ENCODE peak calls at places on chromosomes 6 and 20, in four cellular contexts. One of them, this sample, is unnamed.

GRCh38 chr6:16723833-16724232 is 37.4 kb downstream of the ATXN1 start:
- DNase-seq in breast epithelium: no peak
- DNase-seq in GM13977: no peak
- DNase-seq in fibroblast of pulmonary artery: peak; percentile 95
- DNase-seq in this sample: no peak

GRCh38 chr6:21593412-21593926 is at the start of gene SOX4:
- DNase-seq in breast epithelium: peak; percentile 95
- DNase-seq in GM13977: peak; percentile 92
- DNase-seq in fibroblast of pulmonary artery: peak; percentile 98
- DNase-seq in this sample: peak; percentile 85

GRCh38 chr20:4092136-4092479 is 76.8 kb upstream of the RNF24 start:
- DNase-seq in breast epithelium: peak; percentile 12
- DNase-seq in GM13977: no peak
- DNase-seq in fibroblast of pulmonary artery: no peak
- DNase-seq in this sample: no peak

GRCh38 chr20:11849270-11849920 is 68.3 kb upstream of the BTBD3 start:
- DNase-seq in breast epithelium: no peak
- DNase-seq in GM13977: no peak
- DNase-seq in fibroblast of pulmonary artery: peak; percentile 23
- DNase-seq in this sample: no peak

GRCh38 chr6:144181639-144182038 is 31.3 kb downstream of the STX11 start:
- DNase-seq in breast epithelium: no peak
- DNase-seq in GM13977: no peak
- DNase-seq in fibroblast of pulmonary artery: peak; percentile 66
- DNase-seq in this sample: no peak

GRCh38 chr20:6683346-6683977 is 84.0 kb upstream of the BMP2 start:
- DNase-seq in breast epithelium: no peak
- DNase-seq in GM13977: no peak
- DNase-seq in fibroblast of pulmonary artery: no peak
- DNase-seq in this sample: no peak

GRCh38 chr6:106082735-106083398 is 3.3 kb upstream of the PRDM1 start:
- DNase-seq in breast epithelium: no peak
- DNase-seq in GM13977: no peak
- DNase-seq in fibroblast of pulmonary artery: peak; percentile 35
- DNase-seq in this sample: no peak

GRCh38 chr6:155341130-155341828 is 27.0 kb upstream of the TFB1M start:
- DNase-seq in breast epithelium: no peak
- DNase-seq in GM13977: no peak
- DNase-seq in fibroblast of pulmonary artery: peak; percentile 58
- DNase-seq in this sample: no peak

DNA sequence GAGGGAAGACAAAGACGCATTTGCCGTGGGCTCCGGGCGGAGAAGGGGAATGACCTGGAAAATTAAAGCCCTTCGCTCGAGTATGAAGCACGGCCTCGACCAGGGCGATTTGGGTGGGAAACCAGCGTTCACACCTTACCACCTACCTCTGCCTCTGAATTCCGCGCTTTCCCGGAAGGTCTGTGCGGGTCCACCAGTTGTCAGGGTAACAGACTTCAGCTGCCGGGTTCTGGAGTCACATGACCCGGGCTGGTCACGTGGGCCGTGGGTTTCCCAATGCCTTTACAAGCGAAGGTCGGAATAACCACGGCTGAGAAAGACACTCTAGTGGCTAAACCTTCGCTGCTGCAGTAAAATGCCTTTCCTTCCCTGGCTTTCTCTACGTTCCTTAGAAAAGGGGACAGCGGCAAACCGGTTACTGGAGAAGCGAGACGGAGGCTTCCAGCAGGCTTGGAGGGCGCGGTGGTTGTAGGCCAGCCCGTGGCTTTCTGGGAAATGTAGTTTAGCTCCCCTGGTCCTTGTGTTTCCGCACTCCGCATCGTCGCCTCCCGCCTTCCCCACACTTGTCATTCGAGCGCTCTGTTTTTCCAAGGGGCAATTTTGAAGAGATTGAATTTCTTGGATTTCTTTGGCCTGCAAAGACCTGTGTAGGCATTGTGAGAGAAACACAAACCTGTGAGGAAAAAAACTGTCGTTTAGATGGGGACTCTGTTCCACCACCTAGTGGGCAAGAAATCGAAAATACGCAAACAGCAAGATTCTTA is at the start of gene CEP162:
- DNase-seq in breast epithelium: peak; percentile 86
- DNase-seq in GM13977: peak; percentile 76
- DNase-seq in fibroblast of pulmonary artery: peak; percentile 91
- DNase-seq in this sample: peak; percentile 84
- TF ChIP-seq CTCF in breast epithelium: peak; percentile 46
- TF ChIP-seq CTCF in GM13977: peak; percentile 59
- TF ChIP-seq CTCF in fibroblast of pulmonary artery: peak; percentile 75
- TF ChIP-seq CTCF in this sample: peak; percentile 40

DNA sequence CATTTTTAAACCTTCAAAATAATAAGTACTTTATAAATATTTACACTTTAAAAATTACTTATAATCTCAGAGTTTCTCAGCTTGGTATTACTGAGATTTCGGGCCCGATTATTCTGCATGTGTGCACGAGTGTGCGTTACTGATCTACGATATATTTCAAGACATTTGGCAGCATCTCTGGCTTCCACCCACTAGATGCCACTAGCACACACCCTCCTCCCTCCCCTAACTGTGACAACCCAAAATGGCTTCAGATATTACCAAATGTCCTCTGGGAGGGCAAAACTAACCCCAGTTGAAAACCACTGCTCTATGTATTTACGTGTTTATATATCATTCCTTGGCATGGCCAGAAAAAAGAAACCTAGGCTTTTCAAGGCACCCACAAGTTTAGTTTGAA is 95.9 kb downstream of the FYN start:
- DNase-seq in breast epithelium: no peak
- DNase-seq in GM13977: no peak
- DNase-seq in fibroblast of pulmonary artery: no peak
- DNase-seq in this sample: no peak
- TF ChIP-seq CTCF in breast epithelium: no peak
- TF ChIP-seq CTCF in GM13977: no peak
- TF ChIP-seq CTCF in fibroblast of pulmonary artery: no peak
- TF ChIP-seq CTCF in this sample: peak; percentile 14

GRCh38 chr20:2754426-2754825 is 46.0 kb downstream of the CPXM1 start:
- DNase-seq in breast epithelium: no peak
- DNase-seq in GM13977: no peak
- DNase-seq in fibroblast of pulmonary artery: peak; percentile 22
- DNase-seq in this sample: no peak

GRCh38 chr20:2757969-2758368 is 42.5 kb downstream of the CPXM1 start:
- DNase-seq in breast epithelium: no peak
- DNase-seq in GM13977: peak; percentile 8
- DNase-seq in fibroblast of pulmonary artery: no peak
- DNase-seq in this sample: peak; percentile 6

GRCh38 chr20:2757001-2757400 is 43.4 kb downstream of the CPXM1 start:
- DNase-seq in breast epithelium: peak; percentile 7
- DNase-seq in GM13977: peak; percentile 17
- DNase-seq in fibroblast of pulmonary artery: no peak
- DNase-seq in this sample: peak; percentile 11

GRCh38 chr20:2755451-2756055 is 44.9 kb downstream of the CPXM1 start:
- DNase-seq in breast epithelium: no peak
- DNase-seq in GM13977: no peak
- DNase-seq in fibroblast of pulmonary artery: no peak
- DNase-seq in this sample: peak; percentile 17

DNA sequence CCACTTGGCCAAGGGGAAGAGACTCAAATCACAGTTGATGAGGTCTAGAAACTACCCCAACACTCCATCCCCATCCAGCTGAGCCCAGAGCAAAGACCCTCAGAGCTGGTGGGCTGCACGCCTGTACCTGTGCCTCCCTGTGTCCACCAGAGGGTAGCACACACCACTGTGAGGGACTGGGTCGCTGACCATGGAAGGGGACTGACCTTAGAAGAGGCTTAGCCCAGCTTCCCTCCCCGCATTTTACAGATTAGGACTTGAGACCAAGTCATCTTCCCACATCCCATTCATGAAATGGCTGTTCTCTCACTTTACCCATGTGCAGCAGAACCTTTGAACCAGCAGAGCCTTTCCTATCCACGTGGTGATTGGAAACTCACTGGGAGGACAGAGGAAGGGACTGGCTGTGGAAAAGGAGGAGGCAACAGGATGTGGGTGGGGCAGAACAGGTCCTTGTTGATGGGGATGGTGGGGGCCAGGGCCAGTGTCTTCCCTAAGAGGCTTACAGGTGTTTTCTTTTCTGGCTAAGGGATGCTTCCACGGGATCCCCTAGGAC is 44.3 kb downstream of the CPXM1 start:
- DNase-seq in breast epithelium: no peak
- DNase-seq in GM13977: peak; percentile 26
- DNase-seq in fibroblast of pulmonary artery: peak; percentile 72
- DNase-seq in this sample: peak; percentile 40
- TF ChIP-seq CTCF in breast epithelium: no peak
- TF ChIP-seq CTCF in GM13977: peak; percentile 49
- TF ChIP-seq CTCF in fibroblast of pulmonary artery: peak; percentile 90
- TF ChIP-seq CTCF in this sample: peak; percentile 42

DNA sequence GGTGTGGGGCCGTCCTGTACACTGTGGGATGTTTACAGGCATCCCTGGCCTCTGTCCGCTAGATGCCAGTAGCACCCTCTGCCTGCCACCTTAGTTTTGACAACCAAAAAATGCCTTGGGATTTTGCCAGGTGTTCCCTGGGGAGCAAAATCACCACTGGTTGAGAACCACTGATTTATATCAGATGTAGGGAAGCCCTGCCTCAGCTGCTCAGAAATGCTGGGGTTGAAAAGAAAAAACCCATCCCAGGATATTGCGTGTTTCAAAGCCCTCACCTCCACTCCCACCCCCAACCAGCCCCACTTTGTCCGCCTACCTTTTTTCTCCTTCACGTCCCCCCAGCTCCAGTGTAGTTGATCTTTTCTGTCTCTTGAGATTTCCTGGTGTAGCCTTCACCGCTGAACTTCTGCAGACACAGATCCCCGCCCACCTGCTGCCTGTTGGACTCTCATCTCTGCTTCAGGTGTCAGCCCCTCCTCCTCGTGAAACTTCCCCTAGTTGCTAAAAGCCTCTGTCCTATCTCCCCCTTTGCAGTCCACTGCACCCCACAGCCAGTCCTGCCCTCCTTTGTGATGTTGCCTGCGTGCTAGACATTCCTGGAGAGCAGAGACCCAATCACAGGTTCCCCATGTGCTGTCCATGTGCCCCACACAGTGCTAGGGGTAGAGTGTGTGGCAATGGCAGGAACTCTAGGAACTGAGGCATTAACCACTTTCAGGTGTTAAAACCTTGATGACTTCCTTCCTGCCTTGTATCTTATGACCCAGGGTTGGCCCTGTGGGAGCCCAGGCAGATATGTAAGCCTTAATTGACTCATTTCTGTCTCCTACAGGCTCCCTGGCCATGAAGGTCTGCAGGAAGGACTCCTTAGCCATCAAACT is 98.9 kb downstream of the TBC1D7 start:
- DNase-seq in breast epithelium: no peak
- DNase-seq in GM13977: peak; percentile 54
- DNase-seq in fibroblast of pulmonary artery: peak; percentile 11
- DNase-seq in this sample: peak; percentile 72
- TF ChIP-seq CTCF in breast epithelium: no peak
- TF ChIP-seq CTCF in GM13977: peak; percentile 58
- TF ChIP-seq CTCF in fibroblast of pulmonary artery: no peak
- TF ChIP-seq CTCF in this sample: peak; percentile 60

DNA sequence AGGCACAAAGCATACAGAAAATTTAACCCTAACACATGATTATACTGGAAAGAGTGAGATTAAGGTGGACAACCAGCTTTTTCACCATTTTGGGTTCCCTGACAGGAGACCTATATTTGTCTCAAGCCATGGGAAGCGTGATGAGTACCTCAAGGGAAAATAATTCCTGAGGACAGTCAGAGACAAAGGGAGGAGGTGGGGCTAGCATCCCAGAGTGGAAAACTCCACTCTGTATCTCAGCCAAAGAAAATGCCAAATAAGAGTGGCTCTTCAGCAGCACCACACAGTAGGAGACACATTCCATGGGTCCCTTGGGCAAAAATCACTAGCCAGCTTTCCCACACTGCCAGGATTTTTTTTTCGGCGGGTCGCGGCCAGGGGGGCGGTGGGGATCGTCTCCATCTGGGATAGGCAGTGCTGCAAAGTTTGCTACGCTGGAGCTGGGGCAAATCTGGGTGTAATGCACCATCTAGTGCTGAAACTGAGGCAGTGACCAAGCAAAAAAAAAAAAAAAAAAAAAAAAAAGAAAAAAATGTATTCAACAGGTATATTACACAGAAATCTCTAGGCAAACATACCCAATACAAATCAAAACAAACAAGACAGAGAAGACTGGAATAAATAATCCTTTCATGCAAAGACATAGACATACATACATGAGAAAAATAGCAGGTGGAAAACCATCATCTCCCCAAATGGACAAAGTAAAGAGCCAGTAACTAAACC is 77.3 kb upstream of the SLC35F1 start:
- DNase-seq in breast epithelium: no peak
- DNase-seq in GM13977: peak; percentile 34
- DNase-seq in fibroblast of pulmonary artery: peak; percentile 32
- DNase-seq in this sample: peak; percentile 37
- TF ChIP-seq CTCF in breast epithelium: no peak
- TF ChIP-seq CTCF in GM13977: peak; percentile 55
- TF ChIP-seq CTCF in fibroblast of pulmonary artery: peak; percentile 37
- TF ChIP-seq CTCF in this sample: peak; percentile 28

GRCh38 chr6:117918454-117918853 is 11.4 kb downstream of the SLC35F1 start:
- DNase-seq in breast epithelium: no peak
- DNase-seq in GM13977: no peak
- DNase-seq in fibroblast of pulmonary artery: no peak
- DNase-seq in this sample: peak; percentile 11
- TF ChIP-seq CTCF in breast epithelium: no peak
- TF ChIP-seq CTCF in GM13977: no peak
- TF ChIP-seq CTCF in fibroblast of pulmonary artery: no peak
- TF ChIP-seq CTCF in this sample: no peak

This sample was measured in GM10248.